ENCODE peak calls at places on chromosomes 11 and 22, in seven cellular contexts. O is GM12878, J is sigmoid colon, S is ovary, R is heart left ventricle, G is HepG2, F is tibial nerve. N is an unnamed sample. For H3K4me1, the result is how much of the 10 kb centered on the place peaks cover.

GRCh38 chr11:13663631-13664071 is 4.8 kb upstream of the FAR1 start:
- DNase-seq in S (no peak), G (no peak), R (no peak), J (no peak), O (no peak), F (no peak), N (no peak)

GRCh38 chr22:39367040-39367439 is 17.2 kb downstream of the SYNGR1 start:
- DNase-seq in J (no peak), F (no peak), R (no peak), O (no peak), G (no peak), S (no peak), N (no peak)

GRCh38 chr11:96187779-96188624 is 155.0 kb downstream of the MAML2 start:
- DNase-seq in S (peak), G (peak), J (no peak), F (no peak), O (no peak), R (no peak), N (no peak)

GRCh38 chr11:85028329-85029101 is 598.6 kb downstream of the DLG2 start:
- DNase-seq in F (no peak), J (no peak), S (no peak), R (no peak), G (no peak), O (no peak), N (no peak)

GRCh38 chr11:70788247-70789022 is 390.1 kb downstream of the CTTN start:
- DNase-seq in J (no peak), F (no peak), O (no peak), S (no peak), G (no peak), R (no peak), N (no peak)

GRCh38 chr11:131686836-131687235 is 316.4 kb downstream of the NTM start:
- DNase-seq in O (no peak), S (no peak), G (no peak), R (no peak), F (no peak), J (no peak), N (no peak)

GRCh38 chr22:45831394-45831793 is 145.6 kb downstream of the WNT7B start:
- DNase-seq in J (no peak), F (no peak), G (no peak), O (no peak), S (no peak), R (no peak), N (no peak)

GRCh38 chr11:77175021-77175842 is 47.2 kb downstream of the MYO7A start:
- DNase-seq in R (no peak), O (no peak), J (peak), S (no peak), G (no peak), F (peak), N (no peak)

GRCh38 chr11:47466701-47467250 is 17.8 kb upstream of the RAPSN start:
- DNase-seq in J (peak), G (no peak), S (peak), F (no peak), O (no peak), R (peak), N (peak)

DNA sequence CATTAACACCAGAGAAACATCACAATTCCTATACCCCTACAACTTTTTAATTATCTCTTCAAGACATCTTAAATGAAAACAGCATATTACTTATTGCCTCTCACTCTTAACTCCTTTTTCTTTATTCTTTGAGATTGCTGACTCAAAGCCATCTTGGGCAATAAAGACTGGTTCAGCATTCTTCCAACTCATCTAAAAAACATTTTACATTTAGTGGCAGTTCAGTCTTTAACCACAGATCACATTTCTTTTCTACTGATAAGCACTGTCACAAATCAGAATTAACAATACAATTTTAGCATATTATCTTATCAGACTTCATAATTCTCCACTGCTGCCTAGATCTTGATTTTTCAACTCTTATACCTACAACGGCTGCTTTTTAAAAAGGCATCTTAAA is 34.0 kb downstream of the SIK3 start:
- DNase-seq in F (no peak), G (no peak), R (no peak), O (no peak), S (no peak), J (no peak), N (no peak)
- TF ChIP-seq POLR2A in F (no peak), G (no peak), R (no peak), O (no peak), S (no peak), J (no peak), N (no peak)

DNA sequence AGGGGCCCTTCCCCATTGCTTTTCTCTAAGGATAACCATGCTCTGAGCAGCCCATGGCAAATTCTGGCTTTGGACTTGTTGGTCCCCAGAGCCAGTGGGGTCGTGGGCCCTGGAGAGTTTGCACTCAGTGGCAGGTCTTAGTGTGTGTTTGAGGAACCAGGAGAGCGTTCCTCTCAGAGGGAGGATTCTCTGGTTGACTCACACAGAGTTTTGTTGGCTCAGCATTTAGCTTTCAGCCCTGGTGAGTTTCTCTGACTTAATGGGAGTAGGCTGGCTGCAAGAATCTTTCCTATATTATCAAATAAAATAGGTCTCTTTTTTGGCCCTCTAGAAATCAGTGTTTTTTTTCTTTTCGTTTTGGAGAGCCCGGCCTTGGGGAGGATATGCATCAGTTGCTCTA is 20.9 kb downstream of the ST14 start:
- DNase-seq in R (no peak), O (no peak), G (no peak), F (no peak), S (no peak), J (no peak), N (no peak)
- H3K4me3 ChIP-seq in R (no peak), O (no peak), G (no peak), F (no peak), S (no peak), J (no peak), N (no peak)

GRCh38 chr11:44614281-44614680 is 48.8 kb downstream of the CD82 start:
- DNase-seq in S (no peak), F (no peak), R (no peak), O (no peak), G (no peak), J (no peak), N (peak)
- H3K4me1 ChIP-seq in S (under half), F (under half), R (under half), O (under half), G (under half), J (under half), N (half or more)

GRCh38 chr11:121563003-121563402 is 110.2 kb upstream of the SORL1-AS1 start:
- DNase-seq in F (no peak), S (no peak), J (no peak), G (no peak), R (no peak), O (no peak), N (no peak)
- TF ChIP-seq POLR2A in F (no peak), S (no peak), J (no peak), G (no peak), R (no peak), O (no peak), N (no peak)

GRCh38 chr22:36330655-36331305 is 57.0 kb downstream of the MYH9 start:
- DNase-seq in J (no peak), F (no peak), G (no peak), S (no peak), O (no peak), R (peak), N (peak)
- H3K4me3 ChIP-seq in J (peak), F (no peak), G (no peak), S (no peak), O (peak), R (peak), N (no peak)

GRCh38 chr11:36034572-36035331 is 90.9 kb downstream of the LDLRAD3 start:
- DNase-seq in O (no peak), J (no peak), S (no peak), R (no peak), G (no peak), F (no peak), N (no peak)
- H3K4me1 ChIP-seq in O (under half), J (under half), S (under half), R (under half), G (under half), F (under half), N (under half)

DNA sequence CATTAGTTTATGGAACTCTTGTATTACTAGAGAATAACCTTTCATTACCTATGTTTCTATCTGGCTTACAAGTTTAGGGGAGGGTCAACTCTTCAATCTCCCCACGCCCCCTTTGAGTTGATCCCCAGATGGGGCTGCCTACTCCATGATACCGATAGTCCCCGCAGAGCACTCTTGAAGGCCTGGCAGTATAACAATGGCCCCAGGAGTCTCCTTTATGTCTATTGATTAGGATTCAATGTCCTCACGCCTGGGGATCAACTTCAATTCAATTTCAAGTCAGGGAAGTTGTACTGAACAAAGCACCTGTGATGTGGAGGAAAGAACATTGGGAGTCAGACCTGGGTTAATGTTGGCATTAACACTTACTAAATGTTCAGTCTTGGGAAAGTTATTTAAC is 520.2 kb downstream of the METTL15 start:
- DNase-seq in R (no peak), J (no peak), F (no peak), G (no peak), S (no peak), O (no peak), N (no peak)
- TF ChIP-seq POLR2A in R (no peak), J (no peak), F (no peak), G (no peak), S (no peak), O (no peak), N (no peak)

DNA sequence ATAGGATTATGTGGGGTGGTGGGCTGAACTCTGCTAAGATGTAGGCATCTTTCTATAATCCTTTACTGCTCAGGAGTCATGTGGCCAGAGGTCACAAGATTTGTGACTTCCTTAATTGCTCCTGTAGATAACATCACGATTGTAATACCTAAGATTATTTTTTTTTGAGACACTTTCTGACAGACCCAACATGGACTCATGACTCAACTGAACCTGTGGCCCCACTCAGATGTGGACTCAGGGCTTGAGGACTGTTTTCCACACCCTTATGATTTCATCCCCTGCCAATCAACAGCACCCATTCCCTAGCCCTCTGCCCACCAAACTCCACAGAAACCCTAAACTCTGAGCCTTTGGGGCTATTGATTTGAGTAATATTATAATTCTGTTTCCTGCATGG is 35.6 kb upstream of the MMP7 start:
- DNase-seq in R (no peak), J (no peak), O (no peak), S (no peak), G (no peak), F (no peak), N (no peak)
- H3K4me3 ChIP-seq in R (no peak), J (no peak), O (no peak), S (no peak), G (no peak), F (no peak), N (no peak)

GRCh38 chr11:66967670-66968425 is 7.3 kb upstream of the C11orf86 start:
- DNase-seq in F (no peak), J (no peak), G (no peak), R (no peak), S (no peak), O (no peak), N (no peak)

GRCh38 chr11:66971483-66971882 is 3.6 kb upstream of the C11orf86 start:
- DNase-seq in J (no peak), G (no peak), F (no peak), R (no peak), S (no peak), O (no peak), N (no peak)

GRCh38 chr11:66969584-66970205 is 5.4 kb upstream of the C11orf86 start:
- DNase-seq in R (no peak), G (no peak), J (no peak), S (no peak), O (no peak), F (no peak), N (no peak)

GRCh38 chr11:66970371-66970807 is 4.7 kb upstream of the C11orf86 start:
- DNase-seq in F (no peak), S (no peak), G (no peak), O (no peak), J (no peak), R (no peak), N (no peak)

DNA sequence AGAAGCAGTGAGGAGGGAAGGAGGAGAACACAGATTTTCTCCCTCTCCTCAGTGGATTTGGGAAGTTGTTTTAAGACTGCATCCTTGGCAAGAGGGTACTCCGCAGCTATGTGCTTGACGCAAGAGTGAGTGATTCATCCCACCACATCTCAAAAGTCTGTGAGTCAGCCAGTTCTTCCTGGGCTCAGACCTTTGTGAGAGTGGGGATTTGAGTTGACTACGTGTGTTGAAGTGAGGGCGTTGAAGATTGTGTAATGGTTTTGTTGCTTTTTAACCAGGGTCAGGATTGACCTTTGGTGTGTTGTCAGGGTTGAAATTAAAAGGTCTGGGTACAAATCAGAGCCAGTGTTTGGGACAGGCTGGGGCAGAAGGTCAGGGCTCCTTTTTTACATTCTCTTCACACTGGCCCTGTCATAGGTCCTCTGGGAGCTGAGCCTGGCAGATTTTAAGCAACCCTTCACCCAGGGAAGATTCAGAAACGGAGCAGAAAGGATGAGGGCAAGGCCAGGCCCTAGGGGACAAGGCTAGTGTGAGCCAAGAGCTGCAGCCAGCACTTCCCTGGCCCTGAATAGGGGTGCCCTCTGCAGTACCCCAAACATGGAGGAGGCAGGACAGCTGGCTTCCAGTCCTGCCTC is 4.2 kb upstream of the C11orf86 start:
- DNase-seq in R (peak), G (peak), F (peak), J (peak), S (no peak), O (no peak), N (no peak)
- H3K4me1 ChIP-seq in R (under half), G (half or more), F (under half), J (under half), S (under half), O (under half), N (under half)